ENCODE peak calls at places on chromosomes 5 and 9, in eight cellular contexts. V is tibial nerve, Q is Peyer's patch, F is transverse colon, G is ovary, W is IMR-90, C is prostate gland, D is sigmoid colon. S is an unnamed sample.

GRCh38 chr5:150302301-150303069 is at the start of gene ARSI:
- DNase-seq in V (no peak), C (no peak), D (peak), W (no peak), Q (peak), F (peak), G (peak), S (peak)

GRCh38 chr5:151772029-151772867 is 494 bp downstream of the G3BP1 start:
- DNase-seq in G (no peak), Q (peak), W (no peak), D (peak), C (peak), F (peak), V (no peak), S (peak)

GRCh38 chr5:168585119-168585912 is 6.1 kb upstream of the PANK3 start:
- DNase-seq in D (no peak), F (no peak), V (no peak), Q (no peak), G (no peak), C (no peak), W (no peak), S (no peak)

GRCh38 chr5:142925795-142926194 is 155.6 kb downstream of the ARHGAP26 start:
- DNase-seq in D (no peak), C (peak), V (no peak), G (no peak), W (peak), F (no peak), Q (no peak), S (no peak)

GRCh38 chr9:19154135-19154612 is 26.9 kb upstream of the PLIN2 start:
- DNase-seq in C (no peak), G (peak), V (no peak), W (peak), D (peak), F (no peak), Q (no peak), S (peak)

GRCh38 chr5:149915392-149916260 is 29.0 kb downstream of the PDE6A start:
- DNase-seq in Q (no peak), G (no peak), W (no peak), C (no peak), V (no peak), D (no peak), F (no peak), S (no peak)

GRCh38 chr9:90107021-90107771 is 502.4 kb downstream of the GADD45G start:
- DNase-seq in G (peak), Q (no peak), D (peak), C (peak), F (peak), W (no peak), V (no peak), S (peak)

GRCh38 chr9:35367451-35367850 is 122.5 kb upstream of the RUSC2 start:
- DNase-seq in F (no peak), D (no peak), Q (no peak), C (no peak), V (no peak), W (peak), G (no peak), S (no peak)

GRCh38 chr5:55915783-55916182 is 64.6 kb downstream of the IL31RA start:
- DNase-seq in V (no peak), G (no peak), C (no peak), F (no peak), D (no peak), W (no peak), Q (no peak), S (no peak)

GRCh38 chr9:83336696-83337095 is 201.5 kb downstream of the FRMD3 start:
- DNase-seq in G (no peak), D (no peak), C (no peak), W (no peak), F (no peak), V (no peak), Q (no peak), S (no peak)

GRCh38 chr5:134143964-134144941 is 29.8 kb downstream of the TCF7 start:
- DNase-seq in V (no peak), D (peak), C (no peak), Q (no peak), F (no peak), G (no peak), W (no peak), S (no peak)

GRCh38 chr9:137642118-137642601 is 23.4 kb downstream of the EHMT1 start:
- DNase-seq in F (no peak), G (no peak), C (no peak), D (no peak), V (no peak), Q (no peak), W (no peak), S (no peak)

GRCh38 chr5:116482394-116482793 is 92.2 kb downstream of the SEMA6A start:
- DNase-seq in D (no peak), F (no peak), W (peak), C (no peak), V (no peak), G (no peak), Q (no peak), S (no peak)

GRCh38 chr5:153551537-153552079 is 61.1 kb downstream of the GRIA1 start:
- DNase-seq in V (no peak), G (no peak), D (no peak), W (peak), Q (no peak), F (no peak), C (no peak), S (no peak)

GRCh38 chr5:112146323-112146848 is 272.7 kb downstream of the EPB41L4A start:
- DNase-seq in G (no peak), V (no peak), F (no peak), W (peak), D (peak), Q (no peak), C (no peak), S (peak)

GRCh38 chr5:140418862-140419520 is 17.4 kb downstream of the ANKHD1 start:
- DNase-seq in G (no peak), D (no peak), V (no peak), C (no peak), W (peak), F (no peak), Q (no peak), S (no peak)

GRCh38 chr9:132301521-132301920 is 53.3 kb downstream of the SETX start:
- DNase-seq in Q (no peak), V (no peak), W (no peak), C (no peak), F (no peak), D (no peak), G (no peak), S (no peak)

GRCh38 chr9:72173080-72173479 is 23.8 kb downstream of the GDA start:
- DNase-seq in C (no peak), Q (no peak), G (no peak), V (no peak), W (no peak), F (no peak), D (no peak), S (no peak)

GRCh38 chr5:140312067-140312790 is 9.3 kb upstream of the PFDN1 start:
- DNase-seq in W (peak), V (no peak), G (no peak), D (peak), F (no peak), C (no peak), Q (no peak), S (peak)

GRCh38 chr5:65209341-65209740 is 272.4 kb downstream of the ADAMTS6 start:
- DNase-seq in Q (no peak), F (no peak), G (no peak), D (no peak), C (no peak), W (peak), V (no peak), S (no peak)

GRCh38 chr9:117551171-117551570 is 136.3 kb upstream of the ASTN2 start:
- DNase-seq in G (no peak), D (no peak), C (no peak), Q (no peak), F (no peak), W (no peak), V (no peak), S (no peak)

GRCh38 chr9:89952401-89952800 is 347.6 kb downstream of the GADD45G start:
- DNase-seq in Q (no peak), C (no peak), V (no peak), G (no peak), D (no peak), F (no peak), W (peak), S (no peak)

GRCh38 chr5:100818340-100818739 is 84.7 kb downstream of the ST8SIA4 start:
- DNase-seq in F (no peak), G (no peak), V (no peak), D (no peak), Q (no peak), W (no peak), C (no peak), S (no peak)

GRCh38 chr5:14011089-14012004 is 66.9 kb upstream of the DNAH5 start:
- DNase-seq in Q (peak), W (peak), V (peak), F (peak), G (peak), D (peak), C (peak), S (peak)

GRCh38 chr9:106875548-106875947 is 12.6 kb downstream of the ZNF462 start:
- DNase-seq in G (no peak), W (no peak), F (no peak), D (no peak), V (no peak), C (no peak), Q (no peak), S (no peak)

GRCh38 chr5:27414099-27414498 is 375.7 kb upstream of the CDH9 start:
- DNase-seq in V (no peak), G (no peak), D (no peak), F (no peak), Q (no peak), C (no peak), W (no peak), S (no peak)

GRCh38 chr5:150661821-150662596 is 958 bp downstream of the MYOZ3 start:
- DNase-seq in C (no peak), F (no peak), Q (no peak), V (no peak), W (no peak), G (no peak), D (no peak), S (no peak)

GRCh38 chr5:147893820-147894219 is 12.5 kb downstream of the C5orf46 start:
- DNase-seq in F (no peak), G (no peak), Q (no peak), C (no peak), W (no peak), V (no peak), D (no peak), S (no peak)

GRCh38 chr9:68872026-68872501 is 141.8 kb downstream of the PRKACG start:
- DNase-seq in W (no peak), D (no peak), F (no peak), G (no peak), Q (no peak), C (no peak), V (no peak), S (peak)

GRCh38 chr9:84671651-84672467 is 2.3 kb downstream of the NTRK2 start:
- DNase-seq in D (no peak), G (no peak), F (no peak), C (no peak), Q (no peak), V (no peak), W (no peak), S (no peak)

GRCh38 chr5:169494383-169495251 is 89.0 kb upstream of the SPDL1 start:
- DNase-seq in F (no peak), D (peak), G (no peak), Q (no peak), W (no peak), C (no peak), V (no peak), S (no peak)

GRCh38 chr9:69136781-69137180 is 37.3 kb upstream of the TJP2 start:
- DNase-seq in F (no peak), Q (no peak), C (peak), G (no peak), V (no peak), D (no peak), W (no peak), S (peak)

GRCh38 chr9:124839612-124840299 is 13.5 kb upstream of the WDR38 start:
- DNase-seq in V (no peak), Q (no peak), F (no peak), C (no peak), G (no peak), W (peak), D (no peak), S (no peak)

GRCh38 chr9:124830593-124830992 is 22.7 kb upstream of the WDR38 start:
- DNase-seq in Q (no peak), C (no peak), F (no peak), V (no peak), W (no peak), D (no peak), G (no peak), S (no peak)

GRCh38 chr9:124834586-124834985 is 18.7 kb upstream of the WDR38 start:
- DNase-seq in V (no peak), W (peak), F (no peak), D (no peak), Q (peak), G (no peak), C (no peak), S (no peak)

GRCh38 chr9:124831642-124832364 is 21.5 kb upstream of the WDR38 start:
- DNase-seq in G (peak), D (no peak), V (no peak), Q (no peak), W (no peak), C (no peak), F (no peak), S (peak)

DNA sequence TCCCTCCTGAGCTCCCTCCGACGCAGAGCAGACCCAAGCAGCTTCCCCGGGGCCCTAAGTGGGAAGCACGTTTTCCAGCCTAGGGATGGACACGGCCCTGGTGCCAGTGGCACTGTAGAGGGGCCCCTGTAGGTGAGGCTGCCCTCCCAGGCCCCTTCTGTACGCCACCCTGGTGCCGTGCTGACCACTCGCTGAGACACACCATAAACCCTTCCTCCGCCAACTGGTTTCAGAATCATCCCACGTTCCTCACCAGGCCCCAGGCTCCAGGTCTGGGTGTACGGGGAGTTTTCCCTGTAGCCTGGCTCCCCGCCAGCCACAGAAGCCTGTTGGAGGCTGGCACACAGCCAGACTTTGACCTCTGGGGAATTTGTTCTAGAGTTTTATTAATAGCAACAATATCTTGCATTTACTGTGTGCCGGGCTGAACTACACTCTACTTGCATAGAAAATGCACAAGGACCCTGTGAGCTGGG is 18.2 kb upstream of the WDR38 start:
- DNase-seq in C (peak), G (peak), D (peak), W (peak), Q (peak), V (peak), F (peak), S (peak)
- TF ChIP-seq POLR2A in C (no peak), G (no peak), D (no peak), W (no peak), Q (no peak), V (no peak), F (no peak), S (no peak)

GRCh38 chr5:159100928-159101646 is 1.4 kb upstream of the EBF1 start:
- DNase-seq in V (no peak), D (no peak), C (no peak), F (no peak), Q (no peak), W (no peak), G (no peak), S (no peak)

GRCh38 chr5:159098285-159099048 is 1.2 kb downstream of the EBF1 start:
- DNase-seq in Q (no peak), W (no peak), C (no peak), F (no peak), D (no peak), V (no peak), G (no peak), S (no peak)

GRCh38 chr5:159099049-159099760 is 511 bp downstream of the EBF1 start:
- DNase-seq in V (no peak), W (peak), Q (peak), F (no peak), D (no peak), G (peak), C (no peak), S (peak)

GRCh38 chr5:159101689-159102088 is 2.0 kb upstream of the EBF1 start:
- DNase-seq in V (peak), G (no peak), W (no peak), Q (no peak), F (no peak), C (no peak), D (no peak), S (no peak)

DNA sequence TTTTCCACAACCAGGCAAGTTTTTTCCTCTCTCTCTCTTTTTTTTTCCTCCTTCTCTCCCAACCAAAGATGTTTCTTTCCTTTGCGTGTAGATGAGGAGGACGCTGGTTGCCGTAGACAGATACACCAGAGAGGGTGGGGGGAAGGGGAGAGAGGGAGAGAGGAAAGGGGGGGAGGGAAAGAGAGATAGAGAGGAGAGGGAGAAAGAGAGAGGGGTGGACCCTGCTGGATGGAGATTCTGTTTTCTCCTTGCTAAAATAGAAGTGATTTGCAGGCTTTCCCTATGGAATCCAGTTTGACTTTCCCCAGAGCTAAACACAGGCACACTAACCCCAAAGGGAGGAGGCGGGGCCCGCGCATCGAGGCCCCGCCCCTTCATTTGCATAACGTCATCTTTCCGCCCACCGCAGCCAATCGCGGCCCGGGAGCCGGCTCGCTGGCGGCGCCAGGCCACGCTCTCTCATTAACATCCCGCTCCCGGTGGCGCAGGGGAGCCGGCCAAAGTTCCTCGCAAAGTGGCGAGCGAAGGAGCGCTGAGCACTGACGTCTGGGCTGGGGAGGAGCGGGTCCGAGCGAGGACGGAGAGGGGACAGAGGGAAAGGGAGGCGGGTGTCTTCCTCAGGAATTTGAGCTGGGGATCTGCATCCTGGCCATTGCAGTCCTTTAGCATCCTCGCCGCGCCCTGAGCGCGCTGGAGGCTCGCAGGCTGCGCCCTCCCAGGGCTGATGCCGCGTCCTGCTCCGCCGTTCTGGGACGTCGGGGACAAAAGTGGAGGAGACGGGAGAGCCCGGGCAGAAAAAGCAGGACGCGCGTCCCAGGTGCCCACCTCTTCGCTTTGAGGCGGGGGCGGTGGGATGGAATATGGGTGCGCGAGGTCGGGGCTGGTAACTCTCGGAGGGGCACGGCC is 559 bp upstream of the EBF1 start:
- DNase-seq in F (peak), W (peak), D (peak), V (peak), Q (peak), G (peak), C (peak), S (peak)
- TF ChIP-seq POLR2A in F (peak), W (peak), D (peak), V (peak), Q (no peak), G (peak), C (peak), S (peak)

DNA sequence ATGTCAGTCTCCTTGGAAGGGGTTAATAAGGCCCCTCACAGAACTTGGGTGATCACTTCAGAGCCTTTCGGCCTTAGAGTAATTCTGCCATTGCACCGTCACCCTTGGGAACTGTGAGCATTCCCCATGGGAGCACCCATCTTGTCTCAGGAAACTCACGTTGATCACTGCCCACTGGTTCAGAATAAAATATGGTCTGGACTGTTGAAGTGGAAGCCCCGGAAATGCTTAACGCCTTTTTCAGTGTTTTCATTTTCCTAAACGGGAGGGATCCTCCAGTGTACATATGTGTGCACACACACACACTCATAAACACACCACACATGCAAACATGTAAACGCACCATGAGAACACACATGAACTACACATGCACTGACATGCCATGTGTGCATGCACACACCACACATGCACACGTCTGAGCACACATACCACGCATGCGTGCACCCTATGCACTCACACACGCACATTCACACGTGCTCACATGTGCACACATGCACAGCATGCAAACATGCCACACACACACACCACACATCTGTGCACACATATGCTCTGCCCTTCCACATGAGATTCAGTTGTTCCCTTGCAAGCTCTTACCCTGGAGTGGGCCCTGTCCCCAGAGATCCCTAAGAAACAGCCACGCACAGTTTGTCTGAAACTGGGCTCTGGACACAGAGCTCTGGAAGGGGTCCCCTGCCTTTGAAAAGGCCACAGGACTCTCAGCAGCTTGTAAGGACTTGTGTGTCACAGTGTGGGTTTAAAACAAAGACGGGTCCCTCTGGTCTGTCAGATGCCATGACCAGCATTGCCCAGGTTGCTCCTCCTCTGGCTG is 17.0 kb downstream of the MRPL36 start:
- DNase-seq in G (no peak), F (no peak), W (no peak), Q (no peak), V (no peak), D (peak), C (no peak), S (no peak)
- TF ChIP-seq POLR2A in G (no peak), F (no peak), W (no peak), Q (no peak), V (no peak), D (no peak), C (no peak), S (no peak)

GRCh38 chr5:42950466-42951168 is 89.5 kb downstream of the ANXA2R start:
- DNase-seq in C (peak), D (peak), Q (peak), F (peak), V (peak), W (peak), G (peak), S (peak)
- TF ChIP-seq POLR2A in C (peak), D (no peak), Q (no peak), F (peak), V (peak), W (peak), G (no peak), S (no peak)

DNA sequence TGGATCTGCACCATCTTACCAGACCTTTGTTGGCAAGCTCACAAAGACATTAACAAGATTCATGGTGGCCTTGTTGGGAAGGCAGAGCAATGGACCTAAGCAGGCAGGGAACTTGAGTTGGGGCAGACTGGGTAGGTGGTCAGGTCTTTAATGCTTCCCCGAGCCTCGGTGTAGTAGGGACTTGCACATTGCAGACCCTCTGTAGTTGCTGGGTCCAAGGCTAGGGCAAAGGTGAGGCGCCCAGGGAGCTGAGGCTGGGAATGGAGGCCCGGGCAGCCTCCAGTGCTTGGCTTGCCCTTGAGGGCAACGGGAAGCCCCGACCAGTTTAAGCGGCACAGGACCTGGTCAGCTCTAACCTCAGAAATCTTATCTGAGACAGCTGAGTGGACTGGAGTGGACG is 24.1 kb downstream of the NKX2-5 start:
- DNase-seq in Q (no peak), V (peak), W (no peak), G (no peak), F (no peak), D (no peak), C (no peak), S (no peak)
- TF ChIP-seq POLR2A in Q (no peak), V (no peak), W (no peak), G (no peak), F (no peak), D (no peak), C (no peak), S (no peak)

GRCh38 chr9:85940832-85941616 is at the start of gene NAA35:
- DNase-seq in F (peak), D (peak), Q (peak), W (peak), C (peak), G (peak), V (peak), S (peak)
- TF ChIP-seq POLR2A in F (no peak), D (peak), Q (peak), W (peak), C (peak), G (peak), V (peak), S (no peak)